ENCODE peak calls at places on chromosomes 16 and 17, in seven cellular contexts. P, Y, Z, H, M, V and K are unnamed samples.

GRCh38 chr16:26396511-26397235 is 670.1 kb upstream of the C16orf82 start:
- DNase-seq in P (no peak), H (no peak), V (no peak), Y (no peak), M (no peak), Z (peak), K (no peak)

GRCh38 chr16:3776316-3776715 is 59.0 kb upstream of the TRAP1 start:
- DNase-seq in H (no peak), V (no peak), P (no peak), Y (no peak), M (no peak), Z (no peak), K (no peak)

GRCh38 chr16:52786105-52786504 is 239.2 kb upstream of the TOX3 start:
- DNase-seq in H (no peak), Z (no peak), V (no peak), M (no peak), P (no peak), Y (no peak), K (peak)

GRCh38 chr17:36847293-36847645 is 90.0 kb upstream of the LHX1 start:
- DNase-seq in H (no peak), Z (no peak), V (no peak), P (no peak), Y (no peak), M (no peak), K (no peak)

GRCh38 chr17:31274252-31274651 is 22.8 kb downstream of the OMG start:
- DNase-seq in H (peak), Y (no peak), P (no peak), M (no peak), V (no peak), Z (no peak), K (no peak)

GRCh38 chr17:73290399-73291259 is 21.2 kb downstream of the CDC42EP4 start:
- DNase-seq in V (no peak), Y (peak), M (no peak), P (no peak), H (no peak), Z (no peak), K (peak)

GRCh38 chr17:7673239-7673638 is 14.1 kb downstream of the TP53 start:
- DNase-seq in H (no peak), V (no peak), Z (peak), Y (no peak), M (no peak), P (no peak), K (peak)

GRCh38 chr16:47873434-47873833 is 282.4 kb downstream of the ABCC12 start:
- DNase-seq in M (no peak), V (no peak), Y (peak), H (peak), P (no peak), Z (peak), K (no peak)

GRCh38 chr16:74775255-74775654 is 635 bp upstream of the FA2H start:
- DNase-seq in H (no peak), Z (no peak), M (no peak), Y (no peak), P (no peak), V (no peak), K (no peak)

GRCh38 chr17:47810901-47811635 is 10.5 kb downstream of the OSBPL7 start:
- DNase-seq in M (no peak), H (no peak), V (no peak), Y (no peak), Z (no peak), P (no peak), K (no peak)

GRCh38 chr17:19380551-19381284 is 2.4 kb downstream of the MAPK7 start:
- DNase-seq in Y (no peak), V (no peak), H (no peak), M (no peak), P (no peak), Z (no peak), K (no peak)

GRCh38 chr17:57879437-57880085 is 29.7 kb upstream of the MRPS23 start:
- DNase-seq in H (no peak), V (no peak), M (no peak), Z (no peak), Y (peak), P (no peak), K (no peak)

GRCh38 chr16:3609895-3610697 is 1.3 kb downstream of the SLX4 start:
- DNase-seq in M (no peak), Y (no peak), V (no peak), Z (no peak), P (peak), H (peak), K (no peak)

GRCh38 chr16:56317998-56318912 is 107.1 kb downstream of the AMFR start:
- DNase-seq in V (peak), Z (peak), Y (peak), M (peak), H (peak), P (no peak), K (peak)

GRCh38 chr16:11107781-11108465 is 148.1 kb downstream of the SOCS1 start:
- DNase-seq in Y (peak), P (no peak), Z (no peak), H (peak), M (no peak), V (no peak), K (peak)

GRCh38 chr17:1714980-1715802 is 5.0 kb upstream of the TLCD2 start:
- DNase-seq in M (no peak), Y (peak), H (peak), V (no peak), P (no peak), Z (peak), K (peak)

GRCh38 chr17:44279586-44280344 is 11.8 kb upstream of the SLC4A1 start:
- DNase-seq in H (peak), M (peak), Y (peak), P (no peak), V (peak), Z (peak), K (peak)

GRCh38 chr17:73278465-73279453 is 17.1 kb upstream of the CPSF4L start:
- DNase-seq in V (no peak), Y (no peak), Z (no peak), M (peak), P (no peak), H (peak), K (no peak)

GRCh38 chr17:59642535-59642934 is 22.8 kb downstream of the CLTC start:
- DNase-seq in Z (no peak), M (no peak), H (no peak), Y (no peak), P (no peak), V (no peak), K (no peak)

GRCh38 chr17:20173091-20173490 is 163.9 kb downstream of the SPECC1 start:
- DNase-seq in Z (no peak), H (peak), V (no peak), Y (no peak), P (no peak), M (no peak), K (peak)

GRCh38 chr16:89386337-89386736 is 104.0 kb downstream of the ANKRD11 start:
- DNase-seq in V (no peak), Y (no peak), H (no peak), M (no peak), Z (no peak), P (no peak), K (no peak)

GRCh38 chr17:30290077-30290476 is 1.7 kb downstream of the BLMH start:
- DNase-seq in Y (no peak), M (no peak), P (no peak), V (no peak), H (no peak), Z (no peak), K (no peak)

GRCh38 chr17:75011788-75012319 is 616 bp upstream of the MRPL58 start:
- DNase-seq in Z (peak), M (peak), V (no peak), P (no peak), Y (peak), H (peak), K (peak)

GRCh38 chr16:1414532-1415265 is at the start of gene UNKL:
- DNase-seq in Y (peak), V (no peak), H (peak), P (peak), Z (peak), M (peak), K (peak)

GRCh38 chr17:49224198-49224996 is 6.2 kb downstream of the PHOSPHO1 start:
- DNase-seq in Y (no peak), V (no peak), Z (peak), P (no peak), M (no peak), H (no peak), K (no peak)

GRCh38 chr17:10198509-10199249 is at the start of gene GAS7:
- DNase-seq in M (peak), H (peak), Y (peak), Z (peak), V (no peak), P (no peak), K (peak)

GRCh38 chr17:34370997-34371395 is 8.0 kb upstream of the CCL1 start:
- DNase-seq in V (no peak), P (no peak), M (no peak), H (peak), Y (peak), Z (no peak), K (peak)

GRCh38 chr16:49411121-49411970 is 37.7 kb downstream of the C16orf78 start:
- DNase-seq in M (no peak), H (no peak), Z (no peak), P (no peak), Y (no peak), V (no peak), K (no peak)